ENCODE peak calls at places on chromosomes 13 and 19, in eight cellular contexts. K, J, D, E, W, Z, P and Y are unnamed samples.

GRCh38 chr13:39892731-39893293 is 237.3 kb downstream of the COG6 start:
- DNase-seq in E (no peak), Z (no peak), K (no peak), J (no peak), W (no peak), P (no peak), D (no peak), Y (no peak)

GRCh38 chr19:4580021-4580901 is 20.8 kb upstream of the SEMA6B start:
- DNase-seq in E (no peak), J (no peak), D (no peak), K (no peak), Z (no peak), W (no peak), P (no peak), Y (no peak)

GRCh38 chr13:39415403-39415802 is 187.6 kb downstream of the LHFPL6 start:
- DNase-seq in P (no peak), J (no peak), D (no peak), E (no peak), K (peak), W (peak), Z (peak), Y (no peak)

GRCh38 chr13:111373486-111373885 is 53.0 kb downstream of the TEX29 start:
- DNase-seq in Z (no peak), J (no peak), K (no peak), E (no peak), P (no peak), D (no peak), W (no peak), Y (no peak)

GRCh38 chr13:102678339-102679122 is 16.3 kb downstream of the METTL21C start:
- DNase-seq in D (no peak), Z (no peak), P (no peak), E (no peak), J (no peak), W (no peak), K (no peak), Y (no peak)

GRCh38 chr19:42117076-42117475 is 15.2 kb downstream of the POU2F2 start:
- DNase-seq in K (no peak), D (no peak), W (no peak), J (no peak), E (no peak), Z (no peak), P (no peak), Y (no peak)

GRCh38 chr19:50460161-50460765 is 16.0 kb upstream of the EMC10 start:
- DNase-seq in E (no peak), D (no peak), W (peak), J (no peak), P (peak), K (no peak), Z (peak), Y (no peak)

GRCh38 chr13:77554079-77554478 is 18.6 kb downstream of the SCEL start:
- DNase-seq in D (no peak), E (no peak), Z (no peak), J (no peak), W (no peak), P (no peak), K (no peak), Y (no peak)

GRCh38 chr13:93338906-93339305 is 112.3 kb downstream of the GPC6 start:
- DNase-seq in W (no peak), J (no peak), Z (peak), E (no peak), K (no peak), P (no peak), D (no peak), Y (no peak)

GRCh38 chr13:103788061-103788652 is 721.9 kb upstream of the SLC10A2 start:
- DNase-seq in J (no peak), P (no peak), Z (no peak), W (no peak), K (no peak), D (no peak), E (no peak), Y (no peak)

GRCh38 chr13:27712421-27712820 is 79.9 kb upstream of the GSX1 start:
- DNase-seq in D (no peak), P (no peak), W (peak), E (no peak), Z (peak), J (no peak), K (peak), Y (no peak)

GRCh38 chr19:37955986-37956385 is 49.0 kb downstream of the SIPA1L3 start:
- DNase-seq in J (no peak), Z (no peak), D (no peak), K (peak), P (no peak), W (no peak), E (no peak), Y (no peak)

GRCh38 chr19:44737238-44738160 is 11.0 kb upstream of the BCL3 start:
- DNase-seq in W (no peak), D (no peak), P (no peak), E (no peak), Z (no peak), K (no peak), J (no peak), Y (no peak)

GRCh38 chr13:33934343-33934742 is 116.4 kb downstream of the RFC3 start:
- DNase-seq in P (no peak), E (no peak), J (no peak), K (no peak), D (no peak), Z (no peak), W (no peak), Y (no peak)

GRCh38 chr13:110055089-110055488 is 251.9 kb downstream of the COL4A1 start:
- DNase-seq in K (no peak), W (no peak), E (no peak), D (no peak), Z (no peak), J (no peak), P (no peak), Y (no peak)

GRCh38 chr13:92989301-92989700 is 237.3 kb upstream of the GPC6 start:
- DNase-seq in E (no peak), W (no peak), K (no peak), Z (no peak), P (no peak), J (no peak), D (no peak), Y (no peak)

GRCh38 chr19:38209671-38210457 is 14.2 kb downstream of the DPF1 start:
- DNase-seq in J (no peak), Z (peak), W (no peak), P (no peak), E (no peak), D (peak), K (peak), Y (no peak)

GRCh38 chr13:95267662-95268369 is 33.4 kb downstream of the ABCC4 start:
- DNase-seq in W (peak), K (no peak), P (no peak), E (no peak), J (no peak), D (no peak), Z (peak), Y (no peak)

GRCh38 chr13:19152403-19152802 is 29.2 kb downstream of the TUBA3C start:
- DNase-seq in Z (no peak), K (no peak), P (no peak), E (no peak), W (no peak), J (no peak), D (no peak), Y (no peak)